ENCODE peak calls at places on chromosomes 2 and 18, in six cellular contexts. W, S, F, C, D and L are unnamed samples.

GRCh38 chr2:24819442-24820174 is 26.4 kb downstream of the CENPO start:
- DNase-seq in W (no peak), S (no peak), F (no peak), C (no peak), D (no peak), L (no peak)

GRCh38 chr2:231709981-231710750 is 1.8 kb downstream of the PTMA start:
- DNase-seq in W (peak; percentile 95), S (peak; percentile 92), F (peak; percentile 78), C (peak; percentile 80), D (no peak), L (peak; percentile 75)

GRCh38 chr18:26566874-26567273 is 18.5 kb upstream of the KCTD1 start:
- DNase-seq in W (no peak), S (no peak), F (no peak), C (no peak), D (no peak), L (no peak)

GRCh38 chr2:121335294-121336290 is 50.6 kb upstream of the TFCP2L1 start:
- DNase-seq in W (no peak), S (peak; percentile 64), F (no peak), C (no peak), D (no peak), L (no peak)

GRCh38 chr18:62024983-62025382 is 132.2 kb upstream of the RNF152 start:
- DNase-seq in W (no peak), S (no peak), F (no peak), C (no peak), D (no peak), L (no peak)

GRCh38 chr2:170531876-170532275 is 183.3 kb upstream of the SP5 start:
- DNase-seq in W (no peak), S (no peak), F (no peak), C (no peak), D (no peak), L (no peak)

GRCh38 chr2:37881397-37881796 is 43.7 kb upstream of the RMDN2 start:
- DNase-seq in W (no peak), S (no peak), F (no peak), C (no peak), D (no peak), L (no peak)

GRCh38 chr2:26874514-26874913 is 26.6 kb downstream of the DPYSL5 start:
- DNase-seq in W (no peak), S (no peak), F (no peak), C (no peak), D (no peak), L (no peak)

GRCh38 chr18:32771871-32772499 is 838 bp downstream of the KLHL14 start:
- DNase-seq in W (peak; percentile 29), S (peak; percentile 52), F (peak; percentile 8), C (no peak), D (no peak), L (peak; percentile 13)

GRCh38 chr2:1887915-1888314 is 143.6 kb upstream of the PXDN start:
- DNase-seq in W (no peak), S (no peak), F (no peak), C (no peak), D (no peak), L (no peak)

GRCh38 chr2:151775057-151775740 is 40.9 kb upstream of the NEB start:
- DNase-seq in W (no peak), S (no peak), F (no peak), C (no peak), D (no peak), L (no peak)

GRCh38 chr2:226733189-226733858 is 66.3 kb downstream of the IRS1 start:
- DNase-seq in W (no peak), S (no peak), F (no peak), C (no peak), D (no peak), L (no peak)

GRCh38 chr2:72263781-72264060 is 116.1 kb upstream of the CYP26B1 start:
- DNase-seq in W (no peak), S (no peak), F (peak; percentile 12), C (no peak), D (no peak), L (no peak)

GRCh38 chr2:19021100-19021476 is 337.3 kb downstream of the OSR1 start:
- DNase-seq in W (no peak), S (no peak), F (no peak), C (no peak), D (peak; percentile 20), L (no peak)

GRCh38 chr2:84281510-84281909 is 177.6 kb downstream of the SUCLG1 start:
- DNase-seq in W (no peak), S (no peak), F (no peak), C (no peak), D (no peak), L (no peak)

GRCh38 chr2:85187069-85187468 is 53.9 kb downstream of the TCF7L1 start:
- DNase-seq in W (no peak), S (no peak), F (no peak), C (no peak), D (no peak), L (no peak)

GRCh38 chr2:74391580-74392448 is 11.7 kb upstream of the DCTN1 start:
- DNase-seq in W (peak; percentile 96), S (peak; percentile 98), F (peak; percentile 94), C (peak; percentile 91), D (peak; percentile 90), L (peak; percentile 93)

GRCh38 chr2:37316181-37316580 is 8.5 kb downstream of the PRKD3 start:
- DNase-seq in W (no peak), S (no peak), F (no peak), C (no peak), D (no peak), L (no peak)

GRCh38 chr18:72672364-72673151 is 128.4 kb upstream of the CBLN2 start:
- DNase-seq in W (no peak), S (no peak), F (no peak), C (no peak), D (peak; percentile 9), L (peak; percentile 11)

GRCh38 chr2:6412533-6413085 is 453.1 kb downstream of the CMPK2 start:
- DNase-seq in W (no peak), S (no peak), F (no peak), C (no peak), D (no peak), L (no peak)

GRCh38 chr18:60146220-60146960 is 226.2 kb downstream of the MC4R start:
- DNase-seq in W (no peak), S (no peak), F (no peak), C (no peak), D (no peak), L (no peak)

GRCh38 chr2:240629968-240630770 is 4.9 kb downstream of the GPR35 start:
- DNase-seq in W (no peak), S (no peak), F (no peak), C (no peak), D (no peak), L (no peak)

GRCh38 chr18:13101659-13101992 is 110.5 kb downstream of the CEP192 start:
- DNase-seq in W (no peak), S (no peak), F (no peak), C (no peak), D (no peak), L (no peak)

GRCh38 chr18:13095466-13095865 is 104.3 kb downstream of the CEP192 start:
- DNase-seq in W (no peak), S (no peak), F (no peak), C (no peak), D (no peak), L (no peak)

GRCh38 chr18:13099113-13099512 is 108.0 kb downstream of the CEP192 start:
- DNase-seq in W (no peak), S (no peak), F (no peak), C (no peak), D (no peak), L (no peak)

GRCh38 chr18:13100942-13101658 is 109.9 kb downstream of the CEP192 start:
- DNase-seq in W (no peak), S (no peak), F (no peak), C (no peak), D (no peak), L (no peak)

GRCh38 chr18:13096232-13096631 is 105.1 kb downstream of the CEP192 start:
- DNase-seq in W (no peak), S (no peak), F (no peak), C (no peak), D (no peak), L (no peak)
- H3K36me3 ChIP-seq in W (no peaks in the 10 kb centered on the region), S (peaks cover 81% of the 10 kb centered on the region), F (no peaks in the 10 kb centered on the region), C (peaks cover 31% of the 10 kb centered on the region), D (peaks cover 56% of the 10 kb centered on the region), L (peaks cover 63% of the 10 kb centered on the region)

GRCh38 chr2:234423884-234424283 is 73.0 kb downstream of the ARL4C start:
- DNase-seq in W (no peak), S (no peak), F (no peak), C (no peak), D (no peak), L (no peak)
- H3K4me1 ChIP-seq in W (peaks cover 1% of the 10 kb centered on the region), S (peaks cover 12% of the 10 kb centered on the region), F (no peaks in the 10 kb centered on the region), C (peaks cover 95% of the 10 kb centered on the region), D (peaks cover 5% of the 10 kb centered on the region), L (peaks cover 15% of the 10 kb centered on the region)

GRCh38 chr2:104853401-104853925 is 452 bp upstream of the POU3F3 start:
- DNase-seq in W (no peak), S (no peak), F (no peak), C (no peak), D (no peak), L (no peak)

GRCh38 chr2:104854507-104855173 is 725 bp downstream of the POU3F3 start:
- DNase-seq in W (no peak), S (no peak), F (no peak), C (no peak), D (no peak), L (peak; percentile 40)

GRCh38 chr2:104852161-104852689 is 1.7 kb upstream of the POU3F3 start:
- DNase-seq in W (no peak), S (no peak), F (no peak), C (no peak), D (no peak), L (peak; percentile 60)

GRCh38 chr2:104855174-104856085 is 1.5 kb downstream of the POU3F3 start:
- DNase-seq in W (no peak), S (no peak), F (no peak), C (no peak), D (no peak), L (no peak)

GRCh38 chr2:104853926-104854506 is at the start of gene POU3F3:
- DNase-seq in W (peak; percentile 47), S (peak; percentile 64), F (peak; percentile 86), C (peak; percentile 25), D (peak; percentile 95), L (peak; percentile 94)
- H3K4me3 ChIP-seq in W (peak within 1 kb of the TSS; percentile 25), S (peak within 1 kb of the TSS; percentile 0), F (peak within 1 kb of the TSS; percentile 48), C (peak within 1 kb of the TSS; percentile 37), D (peak within 1 kb of the TSS; percentile 56), L (peak within 1 kb of the TSS; percentile 69)

GRCh38 chr2:60485550-60485949 is 67.9 kb downstream of the BCL11A start:
- DNase-seq in W (no peak), S (no peak), F (peak; percentile 33), C (no peak), D (no peak), L (no peak)
- H3K36me3 ChIP-seq in W (no peaks in the 10 kb centered on the region), S (no peaks in the 10 kb centered on the region), F (no peaks in the 10 kb centered on the region), C (no peaks in the 10 kb centered on the region), D (peaks cover 15% of the 10 kb centered on the region), L (no peaks in the 10 kb centered on the region)